ENCODE peak calls at places on chromosomes 1 and 21, in five cellular contexts. G is prostate gland, L is spleen, V is sigmoid colon, Z is H1. Q is an unnamed sample. For H3K4me1, the result is how much of the 10 kb centered on the place peaks cover.

GRCh38 chr1:116012716-116013115 is 36.4 kb downstream of the SLC22A15 start:
- DNase-seq in G (no peak), L (no peak), V (no peak), Z (no peak), Q (no peak)

GRCh38 chr1:1231400-1232223 is at the start of gene SDF4:
- DNase-seq in G (peak), L (peak), V (peak), Z (peak), Q (peak)

GRCh38 chr1:81811757-81812371 is 11.1 kb downstream of the ADGRL2 start:
- DNase-seq in G (no peak), L (no peak), V (no peak), Z (no peak), Q (no peak)

GRCh38 chr1:163922743-163923186 is 601.0 kb downstream of the NUF2 start:
- DNase-seq in G (no peak), L (no peak), V (no peak), Z (no peak), Q (no peak)

GRCh38 chr1:199550384-199551067 is 477.0 kb upstream of the NR5A2 start:
- DNase-seq in G (no peak), L (no peak), V (no peak), Z (no peak), Q (no peak)

GRCh38 chr1:160124709-160125478 is 9.3 kb downstream of the ATP1A2 start:
- DNase-seq in G (no peak), L (no peak), V (no peak), Z (no peak), Q (no peak)

GRCh38 chr1:225744745-225745144 is 32.9 kb upstream of the SRP9 start:
- DNase-seq in G (no peak), L (no peak), V (no peak), Z (no peak), Q (no peak)

GRCh38 chr1:81662913-81663526 is 137.7 kb upstream of the ADGRL2 start:
- DNase-seq in G (no peak), L (no peak), V (no peak), Z (no peak), Q (no peak)

GRCh38 chr1:29789910-29790247 is 553.6 kb downstream of the PTPRU start:
- DNase-seq in G (peak), L (peak), V (no peak), Z (no peak), Q (no peak)

GRCh38 chr1:219514728-219515127 is 98.2 kb downstream of the ZC3H11B start:
- DNase-seq in G (no peak), L (no peak), V (no peak), Z (no peak), Q (no peak)

GRCh38 chr1:199931666-199932377 is 95.7 kb upstream of the NR5A2 start:
- DNase-seq in G (no peak), L (no peak), V (no peak), Z (no peak), Q (peak)

GRCh38 chr1:223142795-223143759 is at the start of gene TLR5:
- DNase-seq in G (peak), L (peak), V (peak), Z (peak), Q (peak)

GRCh38 chr21:26945916-26946315 is 21.0 kb downstream of the ADAMTS5 start:
- DNase-seq in G (no peak), L (no peak), V (no peak), Z (no peak), Q (peak)

GRCh38 chr1:40393173-40393572 is 19.6 kb downstream of the SMAP2 start:
- DNase-seq in G (no peak), L (peak), V (no peak), Z (no peak), Q (no peak)

GRCh38 chr1:156337052-156337887 is 822 bp downstream of the CCT3 start:
- DNase-seq in G (no peak), L (peak), V (no peak), Z (no peak), Q (no peak)

GRCh38 chr1:116377564-116378529 is 4.8 kb downstream of the ATP1A1 start:
- DNase-seq in G (peak), L (no peak), V (peak), Z (no peak), Q (peak)

GRCh38 chr1:76257823-76258222 is 183.3 kb downstream of the ST6GALNAC3 start:
- DNase-seq in G (no peak), L (no peak), V (no peak), Z (no peak), Q (no peak)

GRCh38 chr21:36208326-36209013 is 51.8 kb downstream of the DOP1B start:
- DNase-seq in G (no peak), L (no peak), V (no peak), Z (peak), Q (no peak)

GRCh38 chr1:147115496-147115895 is 56.8 kb downstream of the PRKAB2 start:
- DNase-seq in G (no peak), L (no peak), V (no peak), Z (no peak), Q (no peak)

GRCh38 chr21:38839683-38840286 is 34.1 kb downstream of the ETS2 start:
- DNase-seq in G (no peak), L (no peak), V (no peak), Z (no peak), Q (peak)

GRCh38 chr1:56073614-56074356 is 505.6 kb downstream of the PLPP3 start:
- DNase-seq in G (peak), L (no peak), V (peak), Z (no peak), Q (no peak)

GRCh38 chr1:28564310-28564709 is 11.4 kb downstream of the TRNAU1AP start:
- DNase-seq in G (no peak), L (no peak), V (no peak), Z (no peak), Q (no peak)

GRCh38 chr1:6822530-6823359 is 37.5 kb downstream of the CAMTA1 start:
- DNase-seq in G (no peak), L (no peak), V (no peak), Z (no peak), Q (no peak)

GRCh38 chr21:35720065-35720810 is 340.1 kb downstream of the SETD4 start:
- DNase-seq in G (no peak), L (no peak), V (no peak), Z (no peak), Q (no peak)

GRCh38 chr21:42971897-42972275 is 2.5 kb upstream of the PKNOX1 start:
- DNase-seq in G (no peak), L (peak), V (peak), Z (no peak), Q (no peak)

GRCh38 chr1:16958475-16958874 is 21.9 kb downstream of the MFAP2 start:
- DNase-seq in G (no peak), L (no peak), V (no peak), Z (no peak), Q (no peak)

DNA sequence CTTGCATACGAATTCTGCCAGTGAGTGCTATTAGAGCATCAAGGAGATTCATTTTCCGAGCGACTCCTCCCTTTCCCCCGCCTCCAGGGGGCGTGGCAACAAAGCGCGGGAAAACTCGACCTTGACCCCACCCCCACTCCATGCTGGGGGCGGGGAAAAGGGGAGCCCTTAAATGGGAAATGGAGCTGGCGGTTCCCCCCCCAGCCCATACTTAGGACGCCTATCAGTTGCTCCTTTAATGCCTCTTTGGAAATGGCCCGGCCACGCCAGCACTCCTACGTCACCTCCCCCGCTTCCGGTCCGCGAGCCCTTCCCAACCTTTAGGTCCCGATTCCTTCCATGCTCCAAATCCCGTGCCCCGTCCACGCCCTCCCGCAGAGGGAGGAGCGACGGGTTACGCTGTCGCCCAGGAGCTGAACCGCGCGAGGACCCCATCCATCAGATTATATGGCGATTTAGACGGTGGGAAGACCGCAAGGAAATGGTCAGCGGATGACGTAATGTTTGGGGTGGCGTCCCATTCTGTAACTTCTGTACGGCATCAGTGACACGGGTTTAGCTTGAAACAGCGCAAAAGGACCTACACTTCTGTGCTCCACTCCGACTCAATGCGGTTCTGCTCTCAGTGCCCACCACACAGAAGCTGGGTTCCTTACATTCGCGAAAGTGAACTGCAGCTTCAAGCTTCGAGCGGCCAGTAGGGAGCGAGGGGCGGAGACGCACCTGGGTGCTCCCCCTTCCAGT is 702 bp upstream of the ZNF687 start:
- DNase-seq in G (peak), L (peak), V (peak), Z (peak), Q (peak)
- TF ChIP-seq POLR2AphosphoS5 in G (peak), L (peak), V (peak), Z (peak), Q (peak)

DNA sequence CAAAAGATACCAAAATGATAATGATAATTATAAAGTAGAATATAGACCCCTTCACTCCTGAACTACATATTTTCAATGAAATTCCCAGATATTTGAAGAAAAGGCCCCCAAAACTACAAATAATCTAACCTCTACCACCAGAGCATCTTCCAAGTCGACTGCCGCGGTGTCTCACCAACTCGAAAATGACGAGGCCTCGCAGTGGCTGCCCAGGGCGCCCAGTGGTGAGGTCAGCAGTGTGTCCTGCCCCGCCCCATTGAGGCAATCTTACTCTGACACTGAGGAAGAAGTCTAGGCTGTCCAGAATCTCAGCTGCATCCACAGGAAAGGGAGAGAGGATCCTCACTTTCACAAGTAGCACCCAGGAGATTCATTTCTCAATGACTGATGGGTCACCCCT is 5.2 kb downstream of the DUSP10 start:
- DNase-seq in G (no peak), L (no peak), V (no peak), Z (no peak), Q (peak)
- H3K4me1 ChIP-seq in G (under half), L (half or more), V (under half), Z (under half), Q (under half)

GRCh38 chr1:232810856-232811255 is 5.6 kb downstream of the MAP10 start:
- DNase-seq in G (no peak), L (no peak), V (no peak), Z (no peak), Q (no peak)

GRCh38 chr1:232806071-232806510 is 875 bp downstream of the MAP10 start:
- DNase-seq in G (no peak), L (no peak), V (no peak), Z (no peak), Q (no peak)

GRCh38 chr1:232805269-232806070 is at the start of gene MAP10:
- DNase-seq in G (peak), L (peak), V (peak), Z (peak), Q (peak)
- TF ChIP-seq POLR2AphosphoS5 in G (no peak), L (peak), V (peak), Z (peak), Q (peak)

DNA sequence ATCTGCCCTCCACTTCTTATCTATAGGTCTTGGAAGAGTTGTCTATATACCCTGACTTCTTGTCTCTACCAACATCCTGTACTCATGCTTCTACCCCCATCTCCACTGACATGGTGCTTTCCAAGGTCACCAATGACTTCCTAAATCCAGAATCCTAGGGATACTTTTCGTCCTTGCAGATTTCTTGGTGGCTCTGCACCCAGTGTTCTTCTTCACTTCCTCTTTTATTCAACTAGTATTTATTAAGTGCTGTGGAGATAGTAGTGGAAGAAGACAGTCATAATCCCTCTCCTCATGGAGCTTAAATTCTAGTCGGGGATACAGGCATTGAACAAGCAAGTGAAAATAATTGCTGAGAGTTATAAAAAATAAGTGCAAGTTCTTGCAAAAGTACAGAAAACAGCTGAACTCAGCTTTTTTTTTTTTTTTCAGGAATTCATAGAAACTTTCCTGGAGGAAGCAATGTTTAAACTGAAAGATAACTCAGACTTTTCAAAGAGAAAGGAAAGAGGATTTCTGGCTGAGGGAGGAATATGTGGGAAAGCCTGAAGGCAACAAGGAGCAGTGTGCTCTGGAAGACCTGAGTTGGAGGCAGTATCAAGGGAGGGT is 38.2 kb upstream of the CYP4B1 start:
- DNase-seq in G (no peak), L (no peak), V (no peak), Z (no peak), Q (no peak)
- H3K4me1 ChIP-seq in G (under half), L (under half), V (under half), Z (under half), Q (under half)

GRCh38 chr1:161736332-161736969 is 13.1 kb upstream of the DUSP12 start:
- DNase-seq in G (no peak), L (no peak), V (no peak), Z (no peak), Q (no peak)

GRCh38 chr1:161737625-161738024 is 12.0 kb upstream of the DUSP12 start:
- DNase-seq in G (no peak), L (no peak), V (no peak), Z (no peak), Q (no peak)

GRCh38 chr1:161739865-161740566 is 9.6 kb upstream of the DUSP12 start:
- DNase-seq in G (no peak), L (no peak), V (no peak), Z (no peak), Q (no peak)

GRCh38 chr1:161740871-161741270 is 8.7 kb upstream of the DUSP12 start:
- DNase-seq in G (no peak), L (no peak), V (no peak), Z (no peak), Q (no peak)

GRCh38 chr1:161738627-161739287 is 10.8 kb upstream of the DUSP12 start:
- DNase-seq in G (no peak), L (peak), V (peak), Z (no peak), Q (no peak)
- TF ChIP-seq POLR2AphosphoS5 in G (no peak), L (peak), V (no peak), Z (no peak), Q (peak)

GRCh38 chr1:84298688-84299535 is 2.6 kb upstream of the SAMD13 start:
- DNase-seq in G (peak), L (peak), V (peak), Z (peak), Q (peak)
- H3K4me1 ChIP-seq in G (under half), L (half or more), V (under half), Z (under half), Q (half or more)

GRCh38 chr1:18836654-18837053 is 22.8 kb downstream of the TAS1R2 start:
- DNase-seq in G (no peak), L (peak), V (no peak), Z (no peak), Q (no peak)

GRCh38 chr1:18840145-18840544 is 19.3 kb downstream of the TAS1R2 start:
- DNase-seq in G (no peak), L (no peak), V (peak), Z (no peak), Q (no peak)
- TF ChIP-seq POLR2AphosphoS5 in G (no peak), L (no peak), V (no peak), Z (no peak), Q (no peak)

GRCh38 chr1:66265268-66265667 is 268.7 kb upstream of the SGIP1 start:
- DNase-seq in G (no peak), L (no peak), V (no peak), Z (no peak), Q (no peak)
- H3K4me1 ChIP-seq in G (under half), L (half or more), V (under half), Z (under half), Q (under half)